ENCODE peak calls at places on chromosomes 13 and 19, in five cellular contexts. A is mesendoderm, H is H1, B is H9, I is mesenchymal stem cell. G is an unnamed sample.

GRCh38 chr13:114092468-114092867 is 40.0 kb downstream of the RASA3 start:
- DNase-seq in A (no peak), B (no peak), H (no peak), I (no peak), G (no peak)

GRCh38 chr19:53511933-53512374 is 26.0 kb upstream of the ZNF331 start:
- DNase-seq in H (peak), I (peak), A (peak), B (peak), G (peak)

GRCh38 chr13:112894673-112895481 is 74.1 kb upstream of the MCF2L start:
- DNase-seq in I (no peak), B (peak), H (no peak), A (no peak), G (no peak)

GRCh38 chr13:60837806-60838205 is 440.8 kb downstream of the TDRD3 start:
- DNase-seq in B (no peak), I (peak), A (no peak), H (no peak), G (no peak)

GRCh38 chr19:7159105-7159933 is 89.8 kb downstream of the ZNF557 start:
- DNase-seq in B (no peak), H (no peak), A (no peak), I (peak), G (peak)

GRCh38 chr19:44608391-44608821 is 5.0 kb upstream of the IGSF23 start:
- DNase-seq in I (peak), A (no peak), H (no peak), B (no peak), G (peak)

GRCh38 chr13:49367640-49368431 is 76.0 kb downstream of the CAB39L start:
- DNase-seq in H (no peak), B (no peak), A (peak), I (no peak), G (no peak)

GRCh38 chr13:80069374-80069773 is 271.6 kb downstream of the SPRY2 start:
- DNase-seq in H (no peak), B (no peak), A (no peak), I (no peak), G (no peak)

GRCh38 chr19:47729799-47730520 is 15.4 kb upstream of the NOP53 start:
- DNase-seq in I (no peak), A (peak), B (peak), H (no peak), G (no peak)

GRCh38 chr13:36954542-36954941 is 34.5 kb upstream of the SMAD9 start:
- DNase-seq in I (no peak), B (no peak), H (no peak), A (no peak), G (peak)

GRCh38 chr13:51494151-51494550 is 41.3 kb upstream of the INTS6 start:
- DNase-seq in H (no peak), B (no peak), A (no peak), I (no peak), G (peak)

GRCh38 chr19:55385749-55386514 is at the start of gene RPL28:
- DNase-seq in B (peak), I (peak), A (peak), H (peak), G (peak)

GRCh38 chr19:15893498-15893897 is 4.4 kb downstream of the CYP4F2 start:
- DNase-seq in H (no peak), B (no peak), A (no peak), I (no peak), G (no peak)

GRCh38 chr19:42283248-42284065 is 14.4 kb downstream of the CIC start:
- DNase-seq in I (peak), B (peak), A (peak), H (no peak), G (peak)

GRCh38 chr13:99087130-99087953 is 109.5 kb upstream of the DOCK9 start:
- DNase-seq in H (peak), A (peak), I (peak), B (peak), G (peak)

GRCh38 chr19:48970923-48971395 is 5.8 kb downstream of the FTL start:
- DNase-seq in I (peak), A (peak), B (peak), H (no peak), G (peak)

GRCh38 chr19:16117594-16118033 is 5.9 kb downstream of the RAB8A start:
- DNase-seq in A (no peak), B (peak), H (no peak), I (no peak), G (no peak)

GRCh38 chr19:52566588-52566987 is 3.5 kb upstream of the ZNF701 start:
- DNase-seq in I (peak), H (no peak), B (no peak), A (peak), G (peak)

GRCh38 chr13:45102136-45102802 is 18.0 kb upstream of the GTF2F2 start:
- DNase-seq in I (no peak), B (no peak), A (no peak), H (no peak), G (peak)

GRCh38 chr13:25738342-25738771 is 313.5 kb downstream of the SHISA2 start:
- DNase-seq in I (no peak), H (no peak), B (no peak), A (peak), G (no peak)

GRCh38 chr13:97344250-97345175 is 89.5 kb upstream of the RAP2A start:
- DNase-seq in B (no peak), I (peak), A (peak), H (no peak), G (peak)

GRCh38 chr19:6821639-6822310 is 49.3 kb downstream of the VAV1 start:
- DNase-seq in B (no peak), I (no peak), H (no peak), A (no peak), G (no peak)

GRCh38 chr13:110297011-110297410 is 9.9 kb downstream of the COL4A1 start:
- DNase-seq in H (no peak), A (peak), I (no peak), B (no peak), G (no peak)

GRCh38 chr13:110297771-110298170 is 9.2 kb downstream of the COL4A1 start:
- DNase-seq in B (no peak), H (no peak), A (no peak), I (no peak), G (no peak)

GRCh38 chr13:110298566-110299321 is 8.2 kb downstream of the COL4A1 start:
- DNase-seq in A (peak), I (peak), H (no peak), B (peak), G (no peak)

GRCh38 chr13:110300090-110300815 is 6.7 kb downstream of the COL4A1 start:
- DNase-seq in H (no peak), B (no peak), I (peak), A (no peak), G (peak)

DNA sequence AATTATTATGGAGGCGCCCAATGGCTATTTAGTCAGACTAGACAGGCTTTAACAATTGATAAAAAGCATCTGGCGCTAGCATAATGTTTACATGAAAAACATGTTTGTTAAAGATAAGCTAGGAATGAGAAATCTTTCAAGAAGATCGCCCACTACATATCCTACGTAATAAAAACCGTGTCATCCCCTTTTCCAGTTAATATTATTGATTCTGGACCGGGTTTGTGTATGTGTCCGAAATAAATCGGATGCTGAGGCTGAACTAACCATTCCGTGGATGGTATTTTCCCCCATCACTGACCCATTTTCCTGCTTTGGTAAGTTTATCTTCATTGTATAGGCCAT is 8.8 kb downstream of the COL4A1 start:
- DNase-seq in B (no peak), H (no peak), A (no peak), I (peak), G (no peak)
- H3K27ac ChIP-seq in B (no peak), H (no peak), A (peak), I (no peak), G (no peak)

DNA sequence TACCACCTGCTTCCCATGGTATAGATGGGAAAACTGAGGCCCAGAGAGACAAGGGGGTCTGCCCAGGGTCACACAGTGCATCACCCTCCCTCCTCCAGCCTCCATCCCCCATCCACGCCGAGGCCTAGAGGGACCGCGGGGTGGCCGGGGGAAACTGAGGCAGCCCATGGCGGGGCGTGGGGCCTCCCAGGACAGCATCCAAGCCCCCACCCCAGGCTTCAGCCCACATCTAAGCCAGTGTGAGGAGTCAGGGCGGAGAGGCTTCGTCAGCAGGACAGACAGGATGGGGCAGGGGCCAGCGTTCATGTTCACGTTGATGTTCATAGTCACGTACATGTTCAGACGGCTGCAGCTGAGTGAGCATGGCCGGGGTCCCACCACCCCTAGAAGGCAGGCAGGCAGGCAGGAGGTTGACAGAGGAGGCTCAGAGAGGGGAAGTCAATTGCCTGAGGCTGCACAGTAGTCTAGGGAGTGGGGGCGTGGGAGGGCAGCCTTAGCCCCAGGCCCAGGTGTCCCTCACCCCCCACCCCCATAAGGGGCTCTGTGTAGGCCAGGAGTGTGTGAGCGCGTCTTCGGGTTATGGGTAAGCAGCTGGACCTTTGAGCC is 23.3 kb downstream of the SMIM24 start:
- DNase-seq in I (no peak), A (no peak), H (no peak), B (no peak), G (no peak)
- H2BK5ac ChIP-seq in I (no peak), A (no peak), H (no peak), B (no peak), G (peak)

DNA sequence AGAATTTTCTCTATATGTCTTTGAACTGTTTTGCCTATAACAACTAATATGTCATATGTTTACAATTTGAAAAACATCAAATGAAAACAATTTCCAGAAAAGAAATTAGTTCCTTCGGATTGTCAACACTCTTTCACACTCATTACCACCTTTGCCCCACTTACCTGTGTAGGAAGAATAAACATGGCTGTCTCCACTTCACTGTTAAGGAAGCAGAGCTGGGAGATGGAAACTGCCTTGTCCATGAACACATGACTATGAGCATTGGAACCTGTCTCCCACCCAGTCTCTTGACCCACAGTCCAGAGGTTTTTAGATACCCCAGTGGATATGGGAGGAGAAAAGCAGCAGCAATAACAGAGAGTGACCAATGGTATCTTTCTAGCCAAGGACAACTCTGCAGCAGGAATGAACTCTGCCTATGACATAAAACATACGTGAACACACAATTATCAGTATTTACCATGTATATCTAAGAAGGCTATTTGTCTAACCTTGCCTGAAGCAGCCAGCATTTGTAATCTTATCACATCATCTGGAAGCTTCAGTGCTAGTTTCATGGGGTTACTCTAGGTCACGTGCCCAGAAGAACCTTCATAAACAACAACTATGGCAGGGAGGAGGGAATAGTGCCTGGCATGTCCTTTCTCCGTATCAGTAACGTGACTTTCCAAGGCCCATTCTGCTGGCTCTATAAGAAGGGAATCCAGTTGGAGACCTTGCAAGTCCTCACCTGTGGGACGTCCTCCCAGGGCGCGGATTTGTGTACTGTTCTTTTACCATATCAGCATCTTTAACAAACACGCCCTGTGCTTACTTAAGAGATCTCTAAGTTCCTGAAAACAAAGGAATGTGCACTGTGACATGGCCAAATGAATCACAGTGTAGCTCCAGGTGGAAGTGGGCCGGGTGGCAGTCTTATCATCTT is 221.7 kb upstream of the UBL3 start:
- DNase-seq in H (no peak), B (no peak), A (peak), I (no peak), G (no peak)
- H3K27ac ChIP-seq in H (no peak), B (no peak), A (no peak), I (no peak), G (no peak)

GRCh38 chr19:13206581-13206980 is 56.4 kb downstream of the IER2 start:
- DNase-seq in H (no peak), B (no peak), I (no peak), A (no peak), G (no peak)
- H2BK5ac ChIP-seq in H (no peak), B (no peak), I (no peak), A (no peak), G (no peak)